ENCODE peak calls at places on chromosomes 2 and 18, in ten cellular contexts. X is foreskin fibroblast, R is Peyer's patch, Z is HAP-1, H is choroid plexus epithelial cell, O is uterus, U is mesendoderm, P is AG10803, N is cardiac fibroblast, Y is aorta. V is an unnamed sample.

GRCh38 chr2:73985318-73986084 is 791 bp downstream of the TET3 start:
- DNase-seq in X (peak; percentile 41), R (peak; percentile 62), Z (peak; percentile 68), H (no peak), O (peak; percentile 26), U (no peak), P (no peak), N (peak; percentile 38), Y (peak; percentile 86), V (no peak)

GRCh38 chr2:15259356-15259756 is 301.8 kb downstream of the NBAS start:
- DNase-seq in X (no peak), R (no peak), Z (peak; percentile 35), H (peak; percentile 24), O (no peak), U (peak; percentile 68), P (no peak), N (no peak), Y (no peak), V (peak; percentile 58)

GRCh38 chr2:106562826-106563594 is 75.8 kb downstream of the CD8B2 start:
- DNase-seq in X (no peak), R (no peak), Z (no peak), H (peak; percentile 40), O (no peak), U (peak; percentile 56), P (no peak), N (no peak), Y (no peak), V (no peak)

GRCh38 chr2:27184115-27184514 is 27.7 kb upstream of the ATRAID start:
- DNase-seq in X (peak; percentile 54), R (no peak), Z (no peak), H (peak; percentile 36), O (peak; percentile 45), U (no peak), P (peak; percentile 78), N (peak; percentile 66), Y (no peak), V (no peak)

GRCh38 chr18:40612356-40612755 is 1342.7 kb upstream of the PIK3C3 start:
- DNase-seq in X (no peak), R (no peak), Z (no peak), H (no peak), O (no peak), U (no peak), P (no peak), N (no peak), Y (no peak), V (no peak)

GRCh38 chr2:197088694-197089093 is 162.2 kb upstream of the PGAP1 start:
- DNase-seq in X (peak; percentile 27), R (no peak), Z (no peak), H (peak; percentile 71), O (no peak), U (no peak), P (peak; percentile 63), N (peak; percentile 80), Y (no peak), V (no peak)

GRCh38 chr2:65458999-65459398 is 26.6 kb upstream of the SPRED2 start:
- DNase-seq in X (no peak), R (no peak), Z (no peak), H (no peak), O (no peak), U (no peak), P (no peak), N (no peak), Y (no peak), V (no peak)

GRCh38 chr18:60157810-60158209 is 214.8 kb downstream of the MC4R start:
- DNase-seq in X (no peak), R (no peak), Z (no peak), H (no peak), O (no peak), U (no peak), P (no peak), N (no peak), Y (no peak), V (no peak)

GRCh38 chr2:130808482-130809268 is 28.0 kb upstream of the ARHGEF4 start:
- DNase-seq in X (no peak), R (no peak), Z (no peak), H (no peak), O (no peak), U (peak; percentile 55), P (no peak), N (peak; percentile 19), Y (no peak), V (no peak)

GRCh38 chr2:142581491-142581890 is 296.0 kb upstream of the KYNU start:
- DNase-seq in X (no peak), R (no peak), Z (no peak), H (no peak), O (no peak), U (no peak), P (no peak), N (no peak), Y (no peak), V (no peak)
- H3K4me3 ChIP-seq in X (no peak overlapping the region), R (no peak overlapping the region), Z (no peak overlapping the region), H (no peak overlapping the region), O (no peak overlapping the region), U (no peak overlapping the region), P (no peak overlapping the region), N (no peak overlapping the region), Y (no peak overlapping the region), V (no peak overlapping the region)

GRCh38 chr2:57760448-57760847 is 286.2 kb upstream of the VRK2 start:
- DNase-seq in X (no peak), R (no peak), Z (no peak), H (no peak), O (no peak), U (no peak), P (no peak), N (no peak), Y (no peak), V (no peak)
- H3K4me3 ChIP-seq in X (no peak overlapping the region), R (no peak overlapping the region), Z (no peak overlapping the region), H (no peak overlapping the region), O (peak overlapping the region; percentile 19), U (no peak overlapping the region), P (no peak overlapping the region), N (no peak overlapping the region), Y (no peak overlapping the region), V (no peak overlapping the region)

GRCh38 chr2:97785818-97786217 is 72.4 kb downstream of the ZAP70 start:
- DNase-seq in X (no peak), R (no peak), Z (no peak), H (no peak), O (no peak), U (no peak), P (peak; percentile 53), N (no peak), Y (no peak), V (no peak)
- H3K4me3 ChIP-seq in X (no peak overlapping the region), R (no peak overlapping the region), Z (no peak overlapping the region), H (no peak overlapping the region), O (no peak overlapping the region), U (no peak overlapping the region), P (no peak overlapping the region), N (no peak overlapping the region), Y (no peak overlapping the region), V (no peak overlapping the region)

DNA sequence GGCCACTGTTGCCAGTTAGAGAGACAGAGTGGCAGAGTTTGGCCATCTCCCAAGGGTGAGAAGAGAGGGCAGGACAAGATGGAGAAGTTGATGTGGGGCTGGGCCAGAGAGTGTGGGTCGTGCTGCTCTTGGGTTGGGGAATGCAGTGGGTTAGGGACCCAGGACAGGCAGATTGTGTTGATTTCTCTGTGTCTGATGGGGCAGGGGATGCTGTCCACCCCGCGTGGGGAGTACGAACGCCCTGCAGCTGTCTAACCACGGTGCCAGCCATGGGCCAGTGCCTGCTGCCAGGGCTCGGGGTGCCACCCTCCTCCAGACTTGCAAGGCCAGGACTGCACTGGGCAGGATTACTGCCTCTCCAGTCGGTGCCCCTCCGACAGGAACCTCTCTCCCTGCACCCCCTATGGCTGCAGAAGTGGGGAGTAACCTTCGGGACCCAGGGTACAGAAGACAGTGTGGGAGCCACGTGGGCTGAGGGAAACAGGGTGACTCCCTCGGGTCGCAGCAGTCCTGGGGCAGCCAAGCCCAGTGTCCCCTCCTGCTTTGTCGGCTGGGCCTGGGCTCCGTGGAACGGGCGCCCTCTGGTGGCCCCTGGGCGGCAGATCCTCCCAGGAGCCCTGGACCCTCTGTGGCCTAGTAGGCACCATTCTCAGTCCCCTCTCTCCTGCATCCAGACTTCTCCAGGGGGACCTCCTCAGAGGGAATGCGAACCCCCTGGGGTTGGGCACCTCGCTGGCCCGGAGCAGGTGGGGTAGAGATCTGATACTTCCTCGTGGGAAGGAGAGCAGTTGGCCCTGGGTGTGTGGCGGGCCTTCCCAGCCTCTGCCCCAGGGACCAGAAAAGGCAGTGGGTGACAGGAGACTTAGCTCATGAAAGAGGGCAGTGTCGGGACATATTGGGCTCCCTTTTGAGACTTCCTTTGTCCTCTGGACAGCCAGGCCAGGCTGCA is 2.7 kb downstream of the GPC1 start:
- DNase-seq in X (peak; percentile 88), R (peak; percentile 72), Z (peak; percentile 80), H (peak; percentile 64), O (peak; percentile 51), U (peak; percentile 66), P (peak; percentile 55), N (peak; percentile 73), Y (peak; percentile 90), V (no peak)
- H3K4me3 ChIP-seq in X (peak overlapping the region; percentile 72), R (no peak overlapping the region), Z (peak overlapping the region; percentile 2), H (peak overlapping the region; percentile 67), O (no peak overlapping the region), U (no peak overlapping the region), P (peak overlapping the region; percentile 62), N (peak overlapping the region; percentile 69), Y (no peak overlapping the region), V (no peak overlapping the region)

DNA sequence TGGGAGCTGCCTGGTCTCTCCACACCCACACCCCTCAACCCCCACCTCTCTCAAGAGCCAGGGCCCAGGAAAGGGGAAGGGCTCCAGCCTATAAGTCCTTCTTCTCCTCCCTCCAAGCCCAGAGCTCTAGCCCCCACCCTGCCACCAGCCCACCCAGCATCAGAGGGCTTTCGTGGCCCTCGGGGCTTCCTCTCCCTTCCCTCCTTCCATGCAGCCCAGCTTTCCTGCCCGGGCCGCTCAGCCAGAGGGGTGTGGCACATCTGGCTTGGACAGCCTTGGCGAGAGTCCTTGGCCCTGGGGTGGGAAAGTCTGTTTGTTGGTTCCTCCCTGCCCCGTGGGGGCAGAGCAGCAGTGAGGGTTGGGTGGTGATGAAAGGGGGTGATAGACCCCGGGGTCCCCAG is 7.1 kb downstream of the TNS1 start:
- DNase-seq in X (peak; percentile 81), R (no peak), Z (no peak), H (no peak), O (peak; percentile 51), U (no peak), P (peak; percentile 58), N (peak; percentile 64), Y (peak; percentile 87), V (no peak)
- H3K4me3 ChIP-seq in X (peak overlapping the region; percentile 27), R (no peak overlapping the region), Z (no peak overlapping the region), H (no peak overlapping the region), O (no peak overlapping the region), U (no peak overlapping the region), P (peak overlapping the region; percentile 39), N (no peak overlapping the region), Y (no peak overlapping the region), V (no peak overlapping the region)

DNA sequence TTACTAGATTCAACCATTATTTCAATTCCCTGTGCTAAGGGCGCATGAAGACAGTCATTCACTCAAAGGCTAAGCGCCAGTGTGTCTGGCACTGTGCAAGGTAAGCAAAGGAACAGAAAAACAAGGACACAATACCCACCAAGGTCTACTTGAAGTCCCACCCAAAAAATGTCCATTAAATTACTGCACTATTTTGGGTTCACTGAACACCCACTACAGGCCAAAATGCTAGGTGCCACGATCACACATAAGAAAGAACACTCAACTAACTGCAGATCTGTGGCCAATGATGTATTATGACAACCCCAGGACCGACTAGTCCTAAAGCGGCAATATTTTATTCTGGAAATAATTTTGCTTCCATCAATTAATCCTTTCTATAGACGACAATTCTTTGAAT is 1.8 kb downstream of the TMEM131 start:
- DNase-seq in X (peak; percentile 23), R (no peak), Z (peak; percentile 30), H (no peak), O (no peak), U (no peak), P (no peak), N (no peak), Y (no peak), V (no peak)
- H3K4me3 ChIP-seq in X (peak overlapping the region; percentile 94), R (peak overlapping the region; percentile 98), Z (peak overlapping the region; percentile 89), H (peak overlapping the region; percentile 88), O (peak overlapping the region; percentile 94), U (no peak overlapping the region), P (peak overlapping the region; percentile 88), N (no peak overlapping the region), Y (no peak overlapping the region), V (no peak overlapping the region)

V was measured in iPS DF 6.9.